ENCODE peak calls at places on chromosomes 3 and 15, in nine cellular contexts. N is astrocyte of the spinal cord, P is colonic mucosa, J is PC-3, S is thoracic aorta, C is transverse colon, W is lower leg skin, U is left lung, A is A673. V is an unnamed sample.
A peak's percentile ranks its signal among the peaks of the same experiment; 100 is the strongest.

GRCh38 chr3:8491750-8492149 is 9.9 kb upstream of the LMCD1 start:
- DNase-seq in N (no peak), P (peak; percentile 29), J (no peak), S (no peak), C (peak; percentile 16), W (no peak), U (no peak), A (no peak), V (no peak)

GRCh38 chr15:67125589-67126502 is 60.4 kb downstream of the SMAD3 start:
- DNase-seq in N (peak; percentile 98), P (no peak), J (peak; percentile 92), S (peak; percentile 77), C (no peak), W (peak; percentile 94), U (no peak), A (no peak), V (no peak)

GRCh38 chr3:134682196-134682880 is 31.5 kb upstream of the KY start:
- DNase-seq in N (no peak), P (no peak), J (no peak), S (no peak), C (no peak), W (no peak), U (no peak), A (no peak), V (no peak)

GRCh38 chr15:65101418-65101890 is 13.5 kb downstream of the UBAP1L start:
- DNase-seq in N (peak; percentile 45), P (peak; percentile 86), J (peak; percentile 53), S (no peak), C (peak; percentile 83), W (peak; percentile 90), U (peak; percentile 63), A (peak; percentile 80), V (no peak)

GRCh38 chr3:82055792-82056191 is 294.3 kb upstream of the GBE1 start:
- DNase-seq in N (peak; percentile 47), P (no peak), J (peak; percentile 84), S (no peak), C (no peak), W (no peak), U (no peak), A (no peak), V (no peak)

GRCh38 chr3:148718982-148719862 is 21.5 kb downstream of the AGTR1 start:
- DNase-seq in N (peak; percentile 47), P (no peak), J (peak; percentile 26), S (no peak), C (no peak), W (no peak), U (no peak), A (peak; percentile 5), V (no peak)

GRCh38 chr3:148262980-148263379 is 434.7 kb upstream of the AGTR1 start:
- DNase-seq in N (no peak), P (no peak), J (no peak), S (no peak), C (no peak), W (no peak), U (no peak), A (no peak), V (no peak)

GRCh38 chr15:58441376-58442070 is 9.7 kb downstream of the LIPC start:
- DNase-seq in N (peak; percentile 74), P (no peak), J (peak; percentile 71), S (no peak), C (no peak), W (peak; percentile 79), U (no peak), A (no peak), V (no peak)

GRCh38 chr3:156389151-156389760 is 165.7 kb downstream of the SSR3 start:
- DNase-seq in N (no peak), P (no peak), J (no peak), S (no peak), C (no peak), W (no peak), U (no peak), A (no peak), V (no peak)

GRCh38 chr15:51161491-51162260 is 67.0 kb upstream of the TNFAIP8L3 start:
- DNase-seq in N (peak; percentile 22), P (no peak), J (no peak), S (no peak), C (no peak), W (no peak), U (no peak), A (no peak), V (no peak)

GRCh38 chr15:60708684-60709083 is 229.7 kb upstream of the ICE2 start:
- DNase-seq in N (peak; percentile 81), P (no peak), J (no peak), S (no peak), C (no peak), W (no peak), U (no peak), A (no peak), V (no peak)

GRCh38 chr3:156483961-156484787 is 70.7 kb downstream of the SSR3 start:
- DNase-seq in N (peak; percentile 84), P (no peak), J (peak; percentile 84), S (no peak), C (peak; percentile 31), W (no peak), U (no peak), A (peak; percentile 79), V (peak; percentile 69)

GRCh38 chr3:15629860-15630597 is 28.5 kb downstream of the BTD start:
- DNase-seq in N (peak; percentile 89), P (peak; percentile 71), J (peak; percentile 92), S (no peak), C (peak; percentile 65), W (no peak), U (peak; percentile 48), A (peak; percentile 87), V (peak; percentile 79)

GRCh38 chr3:149377408-149378111 is at the start of gene TM4SF1:
- DNase-seq in N (peak; percentile 90), P (peak; percentile 72), J (peak; percentile 98), S (peak; percentile 77), C (peak; percentile 57), W (peak; percentile 88), U (peak; percentile 61), A (no peak), V (no peak)

GRCh38 chr3:143090966-143091365 is 28.6 kb upstream of the CHST2 start:
- DNase-seq in N (no peak), P (no peak), J (no peak), S (no peak), C (no peak), W (no peak), U (no peak), A (no peak), V (no peak)

GRCh38 chr3:62586356-62586755 is 213.0 kb upstream of the FEZF2 start:
- DNase-seq in N (peak; percentile 37), P (no peak), J (no peak), S (no peak), C (no peak), W (no peak), U (no peak), A (no peak), V (no peak)

DNA sequence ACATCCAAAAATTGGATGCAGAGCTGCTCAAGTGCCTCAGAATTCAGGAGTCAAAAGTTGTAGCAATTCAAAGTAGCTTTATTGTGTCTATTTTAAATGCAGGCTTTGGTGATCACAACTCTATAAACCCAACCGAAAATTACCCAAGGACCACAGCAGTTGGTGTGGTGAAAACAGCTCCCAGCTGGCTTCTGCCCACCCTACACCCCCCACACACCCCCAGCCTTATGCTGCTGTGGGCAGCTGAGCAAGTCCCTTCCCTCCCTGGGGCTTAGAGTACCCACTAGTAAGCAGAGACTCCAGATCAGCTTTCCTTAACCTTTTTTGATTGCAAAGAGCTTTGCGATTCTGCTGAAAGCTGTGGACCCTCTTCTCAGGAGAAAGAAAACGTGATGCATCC is 5.7 kb upstream of the HES1 start:
- DNase-seq in N (no peak), P (no peak), J (no peak), S (no peak), C (no peak), W (no peak), U (no peak), A (no peak), V (no peak)
- H3K4me3 ChIP-seq in N (no peak overlapping the region), P (peak overlapping the region; percentile 28), J (peak overlapping the region; percentile 55), S (no peak overlapping the region), C (peak overlapping the region; percentile 26), W (no peak overlapping the region), U (no peak overlapping the region), A (no peak overlapping the region), V (no peak overlapping the region)

DNA sequence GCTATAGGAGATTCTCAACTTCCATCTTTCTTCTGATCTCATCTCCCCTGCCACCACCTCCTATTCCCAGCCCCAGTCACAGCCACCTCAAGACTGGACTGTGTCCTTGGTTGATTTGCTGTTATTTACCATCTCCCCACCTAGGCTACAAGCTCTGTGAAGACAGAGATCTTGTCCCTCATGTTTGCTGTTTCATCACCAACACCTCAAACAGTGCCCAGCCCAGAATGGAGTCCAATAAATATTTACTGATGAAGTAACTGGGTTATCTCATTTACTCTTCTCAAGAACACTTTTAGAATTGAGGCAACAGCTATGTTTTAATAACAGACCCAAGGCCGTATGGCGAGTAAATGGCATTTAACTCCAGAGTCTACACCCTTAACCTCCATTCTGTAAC is 29.1 kb upstream of the ARHGEF3 start:
- DNase-seq in N (no peak), P (no peak), J (no peak), S (no peak), C (no peak), W (no peak), U (no peak), A (no peak), V (no peak)
- TF ChIP-seq CTCF in N (no peak), P (no peak), J (no peak), S (no peak), C (no peak), W (no peak), U (no peak), A (no peak), V (no peak)

DNA sequence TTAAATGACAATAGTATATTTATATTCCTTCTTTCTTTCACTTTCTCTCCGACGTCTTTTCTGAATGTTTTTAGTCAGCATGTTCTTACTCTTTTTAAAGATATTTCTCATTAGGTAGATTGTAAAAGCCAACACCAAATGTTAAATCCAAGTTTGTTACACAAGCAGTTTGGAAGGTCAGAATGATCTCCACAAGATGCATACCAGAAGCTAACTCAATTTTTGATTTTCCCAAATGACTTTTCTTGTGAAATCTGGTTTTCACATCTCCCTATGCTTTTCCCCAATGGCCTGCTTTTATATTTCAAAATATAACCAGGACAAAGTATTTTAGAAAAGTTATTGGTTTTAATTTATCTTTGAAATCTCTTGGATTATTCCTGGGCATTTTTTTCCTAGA is 49.7 kb upstream of the TPRG1 start:
- DNase-seq in N (no peak), P (no peak), J (no peak), S (no peak), C (no peak), W (no peak), U (no peak), A (no peak), V (no peak)
- H3K4me3 ChIP-seq in N (no peak overlapping the region), P (no peak overlapping the region), J (no peak overlapping the region), S (peak overlapping the region; percentile 53), C (no peak overlapping the region), W (no peak overlapping the region), U (no peak overlapping the region), A (no peak overlapping the region), V (no peak overlapping the region)

DNA sequence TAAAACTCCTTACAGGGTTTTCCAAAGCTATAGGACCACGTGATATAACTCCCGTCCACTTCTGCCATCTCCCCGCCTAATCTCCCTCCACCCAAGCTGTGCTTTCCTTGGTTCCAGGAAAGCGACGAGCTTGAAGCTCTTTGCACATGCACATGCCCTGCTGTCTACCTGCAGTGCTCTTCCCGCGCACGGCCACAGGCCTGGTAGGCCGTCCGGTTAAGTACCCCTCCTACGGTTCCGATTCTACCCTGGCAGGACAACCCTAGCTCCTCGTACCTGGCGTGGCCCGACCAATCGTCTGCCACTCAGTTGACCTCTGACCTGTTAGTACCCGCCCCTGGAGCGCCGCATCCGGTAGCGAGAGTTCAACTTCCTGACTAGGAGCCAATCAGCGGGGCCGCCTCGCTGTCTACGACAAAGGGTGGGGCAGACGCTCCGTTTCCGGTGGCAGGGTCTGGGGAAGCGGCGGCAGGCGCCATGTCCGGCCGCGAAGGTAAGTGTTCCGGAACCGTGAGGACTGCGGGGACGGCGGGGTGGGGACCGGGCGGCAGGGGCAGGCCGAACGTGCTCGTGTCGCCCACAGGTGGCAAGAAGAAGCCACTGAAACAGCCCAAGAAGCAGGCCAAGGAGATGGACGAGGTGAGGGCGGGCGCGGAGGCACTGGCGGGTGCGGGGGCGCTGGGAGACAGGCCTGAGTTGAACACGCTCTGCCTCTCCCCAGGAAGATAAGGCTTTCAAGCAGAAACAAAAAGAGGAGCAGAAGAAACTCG is at the start of the genes CCDC51 and TMA7:
- DNase-seq in N (peak; percentile 96), P (peak; percentile 99), J (peak; percentile 99), S (peak; percentile 94), C (peak; percentile 99), W (peak; percentile 100), U (peak; percentile 99), A (peak; percentile 93), V (peak; percentile 95)
- TF ChIP-seq CTCF in N (no peak), P (no peak), J (no peak), S (no peak), C (no peak), W (no peak), U (no peak), A (no peak), V (no peak)